ENCODE peak calls at places on chromosomes 4 and X, in five cellular contexts. I is neural progenitor cell, F is K562, D is HCT116, K is hepatocyte. A is an unnamed sample.

GRCh38 chr4:138927065-138927464 is 88.5 kb upstream of the NOCT start:
- DNase-seq in D (no peak), K (no peak), F (no peak), I (no peak), A (no peak)

GRCh38 chrX:9871871-9872270 is 85.6 kb downstream of the SHROOM2 start:
- DNase-seq in K (no peak), I (no peak), D (no peak), F (no peak), A (no peak)

GRCh38 chr4:11741190-11741652 is 312.5 kb upstream of the HS3ST1 start:
- DNase-seq in I (no peak), K (no peak), F (no peak), D (no peak), A (no peak)

GRCh38 chr4:150136036-150136435 is 57.8 kb downstream of the DCLK2 start:
- DNase-seq in I (no peak), K (no peak), D (no peak), F (no peak), A (no peak)

GRCh38 chr4:35503435-35503834 is 740.9 kb downstream of the ARAP2 start:
- DNase-seq in D (no peak), I (no peak), F (no peak), K (no peak), A (no peak)

GRCh38 chrX:140050906-140051305 is 85.6 kb upstream of the CXorf66 start:
- DNase-seq in K (no peak), F (no peak), D (no peak), I (no peak), A (peak; percentile 12)

GRCh38 chr4:10123227-10124101 is 6.9 kb upstream of the WDR1 start:
- DNase-seq in K (peak; percentile 74), I (peak; percentile 67), D (no peak), F (no peak), A (peak; percentile 48)

GRCh38 chr4:149176019-149176418 is 639.6 kb downstream of the IQCM start:
- DNase-seq in I (peak; percentile 20), D (no peak), K (peak; percentile 21), F (no peak), A (peak; percentile 59)

GRCh38 chr4:1711055-1711905 is 839 bp downstream of the SLBP start:
- DNase-seq in D (no peak), F (peak; percentile 35), I (peak; percentile 68), K (peak; percentile 71), A (peak; percentile 31)
- H4K20me1 ChIP-seq in D (peaks cover 24% of the 10 kb centered on the region), F (peaks cover 25% of the 10 kb centered on the region), I (peaks cover 60% of the 10 kb centered on the region), K (peaks cover 24% of the 10 kb centered on the region), A (peaks cover 39% of the 10 kb centered on the region)

GRCh38 chrX:1103360-1103759 is 109.1 kb downstream of the CRLF2 start:
- DNase-seq in K (no peak), F (no peak), I (no peak), D (no peak), A (peak; percentile 17)
- H3K79me2 ChIP-seq in K (no peaks in the 10 kb centered on the region), F (no peaks in the 10 kb centered on the region), I (no peaks in the 10 kb centered on the region), D (no peaks in the 10 kb centered on the region), A (no peaks in the 10 kb centered on the region)

GRCh38 chr4:26268246-26268645 is 52.6 kb upstream of the RBPJ start:
- DNase-seq in I (no peak), D (no peak), K (no peak), F (no peak), A (no peak)
- TF ChIP-seq EZH2 in I (no peak), D (no peak), K (no peak), F (no peak), A (no peak)

GRCh38 chr4:78797777-78798284 is 21.7 kb downstream of the BMP2K start:
- DNase-seq in K (no peak), D (no peak), F (no peak), I (no peak), A (no peak)
- H4K20me1 ChIP-seq in K (peaks cover 10% of the 10 kb centered on the region), D (no peaks in the 10 kb centered on the region), F (peaks cover 9% of the 10 kb centered on the region), I (peaks cover 10% of the 10 kb centered on the region), A (no peaks in the 10 kb centered on the region)

DNA sequence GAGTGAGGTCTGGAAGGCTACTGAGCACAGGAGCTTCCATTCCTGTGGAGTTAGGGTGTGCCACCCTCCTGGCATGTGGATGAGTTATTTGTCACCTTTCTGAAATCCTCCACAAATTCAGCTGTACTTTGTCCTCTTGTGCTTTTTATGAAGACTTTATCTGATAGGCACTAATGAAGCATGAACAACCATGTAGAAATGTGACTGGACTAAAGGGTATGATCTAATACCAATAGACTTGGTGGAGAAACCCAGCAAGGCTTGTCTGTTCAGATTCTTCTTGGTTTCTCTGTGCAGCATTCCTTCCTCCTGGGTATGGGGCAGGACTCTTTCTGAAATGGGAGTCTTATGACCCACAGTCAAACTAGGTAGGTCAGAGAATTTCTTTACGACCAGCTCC is 9.6 kb downstream of the NBDY start:
- DNase-seq in K (peak; percentile 19), I (no peak), F (no peak), D (no peak), A (no peak)
- H3K79me2 ChIP-seq in K (peaks cover 58% of the 10 kb centered on the region), I (peaks cover 83% of the 10 kb centered on the region), F (no peaks in the 10 kb centered on the region), D (peaks cover 58% of the 10 kb centered on the region), A (no peaks in the 10 kb centered on the region)

GRCh38 chr4:163915896-163916295 is 421.4 kb downstream of the TMA16 start:
- DNase-seq in F (no peak), K (no peak), D (no peak), I (no peak), A (no peak)

GRCh38 chr4:163923092-163923491 is 428.6 kb downstream of the TMA16 start:
- DNase-seq in K (no peak), F (no peak), I (no peak), D (no peak), A (no peak)

GRCh38 chr4:163922302-163922701 is 427.8 kb downstream of the TMA16 start:
- DNase-seq in I (no peak), F (no peak), D (no peak), K (no peak), A (no peak)

GRCh38 chr4:163920426-163920825 is 425.9 kb downstream of the TMA16 start:
- DNase-seq in K (no peak), F (no peak), D (no peak), I (no peak), A (no peak)
- TF ChIP-seq EZH2 in K (no peak), F (no peak), D (no peak), I (no peak), A (no peak)

DNA sequence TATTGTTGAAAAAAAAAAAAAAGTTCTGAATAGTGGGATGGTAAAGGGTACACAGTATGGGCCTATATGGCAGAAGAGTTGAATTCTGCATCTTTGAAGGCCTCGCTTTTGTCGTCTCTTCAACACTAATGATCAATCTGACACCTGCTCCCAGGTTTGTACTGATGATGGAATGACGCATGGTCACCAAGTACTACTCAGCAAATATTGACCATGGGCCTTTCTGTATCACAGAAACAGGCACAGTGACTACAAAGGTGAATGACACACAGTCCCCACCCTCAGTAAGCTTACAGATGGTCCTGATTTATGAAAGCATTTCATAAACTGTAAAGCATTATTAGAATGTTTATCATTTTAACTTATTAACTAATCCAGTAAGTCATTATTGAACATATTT is 152.6 kb downstream of the LDB2 start:
- DNase-seq in D (no peak), I (no peak), F (no peak), K (peak; percentile 31), A (no peak)
- H4K20me1 ChIP-seq in D (no peaks in the 10 kb centered on the region), I (no peaks in the 10 kb centered on the region), F (no peaks in the 10 kb centered on the region), K (no peaks in the 10 kb centered on the region), A (no peaks in the 10 kb centered on the region)

DNA sequence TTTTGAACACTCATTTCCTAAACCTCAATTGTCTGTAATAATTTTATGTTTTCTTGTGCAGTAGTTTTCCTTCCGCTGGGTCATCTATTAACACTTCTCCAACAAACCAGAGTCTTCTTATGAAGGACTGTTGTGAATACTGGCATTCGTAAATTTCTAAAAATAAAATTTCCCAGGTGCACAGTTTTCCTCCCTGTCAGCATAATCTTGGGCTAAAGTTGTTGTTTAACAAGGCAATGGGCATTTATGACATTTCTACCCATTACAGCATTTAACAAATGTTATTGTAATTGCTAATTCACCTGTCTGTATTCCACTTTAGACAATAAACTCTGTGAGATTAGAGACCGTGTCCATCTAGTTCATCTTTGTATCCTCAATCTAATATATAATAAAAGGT is 1.2 kb downstream of the SCFD2 start:
- DNase-seq in D (no peak), I (no peak), K (no peak), F (no peak), A (no peak)
- H3K79me2 ChIP-seq in D (peaks cover 56% of the 10 kb centered on the region), I (no peaks in the 10 kb centered on the region), K (peaks cover 41% of the 10 kb centered on the region), F (peaks cover 62% of the 10 kb centered on the region), A (peaks cover 62% of the 10 kb centered on the region)

GRCh38 chr4:89109841-89110540 is 1.3 kb upstream of the TIGD2 start:
- DNase-seq in K (no peak), D (no peak), I (peak; percentile 12), F (no peak), A (no peak)

GRCh38 chr4:89110986-89111832 is at the start of gene TIGD2:
- DNase-seq in K (peak; percentile 97), F (peak; percentile 95), D (peak; percentile 71), I (peak; percentile 96), A (peak; percentile 94)

GRCh38 chr4:89108068-89108467 is 3.3 kb upstream of the TIGD2 start:
- DNase-seq in D (no peak), F (no peak), K (no peak), I (no peak), A (no peak)

GRCh38 chr4:89111833-89112563 is 665 bp downstream of the TIGD2 start:
- DNase-seq in K (peak; percentile 80), I (peak; percentile 28), D (no peak), F (no peak), A (peak; percentile 13)

GRCh38 chr4:89110541-89110985 is 770 bp upstream of the TIGD2 start:
- DNase-seq in D (no peak), I (no peak), F (peak; percentile 30), K (peak; percentile 37), A (no peak)
- TF ChIP-seq EZH2 in D (no peak), I (peak; percentile 66), F (no peak), K (no peak), A (no peak)

A was measured in MM.1S.